ENCODE peak calls at places on chromosomes 13 and 19, in nine cellular contexts. Y, M, G, B, W, K, T, R and O are unnamed samples.

GRCh38 chr13:33537691-33538090 is 252.1 kb upstream of the STARD13 start:
- DNase-seq in Y (no peak), M (no peak), G (no peak), B (no peak), W (no peak), K (no peak), T (no peak), R (no peak), O (no peak)

GRCh38 chr13:21894091-21894490 is 223.2 kb downstream of the FGF9 start:
- DNase-seq in Y (no peak), M (no peak), G (no peak), B (no peak), W (no peak), K (no peak), T (no peak), R (no peak), O (no peak)

GRCh38 chr13:75489502-75490263 is 7.7 kb upstream of the TBC1D4 start:
- DNase-seq in Y (peak; percentile 69), M (peak; percentile 79), G (no peak), B (no peak), W (peak; percentile 55), K (peak; percentile 76), T (no peak), R (no peak), O (peak; percentile 91)

GRCh38 chr13:34733720-34734119 is 208.3 kb upstream of the NBEA start:
- DNase-seq in Y (no peak), M (peak; percentile 47), G (peak; percentile 42), B (no peak), W (peak; percentile 12), K (no peak), T (no peak), R (no peak), O (peak; percentile 58)

GRCh38 chr19:47324502-47324901 is 7.5 kb upstream of the C5AR2 start:
- DNase-seq in Y (no peak), M (no peak), G (no peak), B (no peak), W (no peak), K (no peak), T (no peak), R (no peak), O (no peak)

GRCh38 chr13:82330499-82330898 is 1551.8 kb downstream of the SLITRK1 start:
- DNase-seq in Y (no peak), M (no peak), G (no peak), B (no peak), W (peak; percentile 15), K (no peak), T (peak; percentile 65), R (peak; percentile 26), O (peak; percentile 4)

GRCh38 chr13:98839826-98840769 is 87.6 kb upstream of the SLC15A1 start:
- DNase-seq in Y (peak; percentile 47), M (peak; percentile 70), G (peak; percentile 85), B (peak; percentile 90), W (peak; percentile 26), K (no peak), T (peak; percentile 90), R (peak; percentile 52), O (peak; percentile 81)

GRCh38 chr19:3149089-3149488 is 13.3 kb downstream of the GNA15 start:
- DNase-seq in Y (no peak), M (no peak), G (no peak), B (no peak), W (no peak), K (no peak), T (no peak), R (no peak), O (no peak)

GRCh38 chr13:73399347-73400216 is 340.8 kb downstream of the KLF5 start:
- DNase-seq in Y (no peak), M (peak; percentile 16), G (no peak), B (no peak), W (peak; percentile 47), K (no peak), T (peak; percentile 6), R (no peak), O (no peak)

GRCh38 chr13:22134261-22134660 is 463.4 kb downstream of the FGF9 start:
- DNase-seq in Y (peak; percentile 68), M (no peak), G (no peak), B (no peak), W (no peak), K (no peak), T (no peak), R (no peak), O (no peak)

GRCh38 chr13:113857531-113858195 is 6.2 kb downstream of the GAS6 start:
- DNase-seq in Y (no peak), M (no peak), G (peak; percentile 59), B (peak; percentile 28), W (no peak), K (no peak), T (no peak), R (no peak), O (no peak)

GRCh38 chr13:113855012-113855921 is 8.6 kb downstream of the GAS6 start:
- DNase-seq in Y (no peak), M (no peak), G (no peak), B (peak; percentile 16), W (no peak), K (no peak), T (no peak), R (no peak), O (no peak)

GRCh38 chr13:113854238-113855011 is 9.5 kb downstream of the GAS6 start:
- DNase-seq in Y (peak; percentile 81), M (peak; percentile 66), G (no peak), B (peak; percentile 29), W (no peak), K (no peak), T (no peak), R (no peak), O (peak; percentile 56)

GRCh38 chr13:113855931-113856715 is 7.8 kb downstream of the GAS6 start:
- DNase-seq in Y (no peak), M (no peak), G (no peak), B (no peak), W (no peak), K (no peak), T (no peak), R (no peak), O (no peak)

GRCh38 chr13:113856716-113857065 is 7.2 kb downstream of the GAS6 start:
- DNase-seq in Y (peak; percentile 78), M (peak; percentile 73), G (no peak), B (peak; percentile 20), W (no peak), K (no peak), T (no peak), R (no peak), O (peak; percentile 46)
- H4K20me1 ChIP-seq in Y (peaks cover 100% of the 10 kb centered on the region), M (peaks cover 2% of the 10 kb centered on the region), G (peaks cover 10% of the 10 kb centered on the region), B (peaks cover 2% of the 10 kb centered on the region), W (peaks cover 9% of the 10 kb centered on the region), K (no peaks in the 10 kb centered on the region), T (no peaks in the 10 kb centered on the region), R (no peaks in the 10 kb centered on the region), O (peaks cover 35% of the 10 kb centered on the region)

DNA sequence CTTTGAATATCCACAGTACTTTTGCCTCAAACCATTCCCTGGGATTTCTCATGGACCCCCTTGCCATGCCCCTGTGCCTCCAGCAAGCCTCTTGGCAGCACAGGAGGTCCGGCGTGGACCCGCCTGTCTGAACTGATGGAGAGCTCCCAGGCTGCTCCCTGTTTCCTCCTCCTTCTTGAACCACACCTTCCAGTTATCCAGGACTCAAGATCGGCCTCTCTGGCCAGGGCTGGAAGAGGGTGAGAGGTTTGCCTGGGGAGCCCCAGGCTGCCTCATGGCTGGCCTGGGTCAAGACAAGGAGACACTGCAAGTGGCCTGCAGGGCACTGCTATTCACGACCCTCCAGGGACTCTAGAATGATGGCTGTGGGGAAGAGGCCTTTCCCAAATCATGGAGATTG is 93.6 kb upstream of the WASF3 start:
- DNase-seq in Y (no peak), M (no peak), G (no peak), B (no peak), W (no peak), K (no peak), T (no peak), R (no peak), O (no peak)
- H4K20me1 ChIP-seq in Y (no peaks in the 10 kb centered on the region), M (no peaks in the 10 kb centered on the region), G (no peaks in the 10 kb centered on the region), B (no peaks in the 10 kb centered on the region), W (no peaks in the 10 kb centered on the region), K (no peaks in the 10 kb centered on the region), T (no peaks in the 10 kb centered on the region), R (no peaks in the 10 kb centered on the region), O (no peaks in the 10 kb centered on the region)

GRCh38 chr19:51704601-51705000 is 11.5 kb downstream of the SPACA6 start:
- DNase-seq in Y (no peak), M (no peak), G (no peak), B (no peak), W (no peak), K (no peak), T (no peak), R (no peak), O (no peak)

GRCh38 chr19:51702103-51702753 is 9.1 kb downstream of the SPACA6 start:
- DNase-seq in Y (peak; percentile 24), M (peak; percentile 39), G (peak; percentile 85), B (peak; percentile 92), W (peak; percentile 63), K (no peak), T (peak; percentile 93), R (peak; percentile 45), O (peak; percentile 84)

GRCh38 chr19:51703655-51704515 is 10.8 kb downstream of the SPACA6 start:
- DNase-seq in Y (peak; percentile 89), M (peak; percentile 92), G (peak; percentile 97), B (peak; percentile 96), W (peak; percentile 89), K (peak; percentile 45), T (peak; percentile 98), R (peak; percentile 96), O (peak; percentile 97)

GRCh38 chr19:51701468-51702100 is 8.5 kb downstream of the SPACA6 start:
- DNase-seq in Y (no peak), M (no peak), G (no peak), B (no peak), W (no peak), K (no peak), T (no peak), R (no peak), O (no peak)

DNA sequence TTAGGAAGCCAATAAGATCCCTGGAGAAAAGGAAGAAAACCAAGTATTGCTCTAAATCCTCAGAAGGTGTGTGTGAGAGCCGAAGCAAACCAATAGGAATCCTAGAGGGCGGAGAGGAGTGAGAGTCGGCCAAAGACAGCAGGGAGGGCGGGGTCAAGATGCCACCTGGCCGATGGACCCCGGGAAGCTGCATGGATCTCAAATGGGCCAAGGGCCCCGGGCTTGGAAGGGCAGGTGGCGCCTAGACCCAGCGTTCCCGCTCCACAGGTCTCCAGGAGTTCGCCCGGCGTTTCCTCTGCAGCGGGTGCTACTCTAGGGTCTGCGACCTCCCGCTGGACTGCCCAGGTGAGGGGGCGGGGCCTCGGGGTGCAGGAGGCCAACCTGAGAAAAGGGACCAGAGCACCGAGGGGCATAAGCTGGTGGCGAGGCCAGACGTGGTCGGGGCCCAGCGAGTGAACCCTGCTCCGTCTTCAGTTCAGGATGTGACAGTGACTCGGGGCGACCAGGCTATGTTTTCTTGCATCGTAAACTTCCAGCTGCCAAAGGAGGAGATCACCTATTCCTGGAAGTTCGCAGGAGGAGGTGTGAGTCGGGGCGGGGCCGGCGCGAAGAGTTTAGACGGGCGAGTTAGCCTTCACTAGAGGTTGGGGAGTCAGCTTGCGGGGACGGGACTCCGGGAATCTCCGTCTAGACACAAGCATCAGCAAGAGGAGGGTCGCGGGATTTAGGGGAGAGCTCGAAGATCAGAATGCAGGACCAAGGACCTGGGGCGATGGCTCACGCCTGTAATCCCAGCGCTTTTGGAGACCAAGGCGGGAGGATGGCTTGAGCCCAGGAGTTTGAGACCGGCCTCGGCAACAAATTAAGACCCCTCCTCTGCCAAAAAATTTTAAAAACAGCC is 9.9 kb downstream of the SPACA6 start:
- DNase-seq in Y (no peak), M (no peak), G (peak; percentile 49), B (peak; percentile 91), W (no peak), K (no peak), T (peak; percentile 94), R (no peak), O (peak; percentile 21)
- H4K20me1 ChIP-seq in Y (peaks cover 33% of the 10 kb centered on the region), M (no peaks in the 10 kb centered on the region), G (peaks cover 20% of the 10 kb centered on the region), B (no peaks in the 10 kb centered on the region), W (no peaks in the 10 kb centered on the region), K (no peaks in the 10 kb centered on the region), T (peaks cover 3% of the 10 kb centered on the region), R (no peaks in the 10 kb centered on the region), O (no peaks in the 10 kb centered on the region)

GRCh38 chr19:19452241-19453128 is 47.0 kb downstream of the GATAD2A start:
- DNase-seq in Y (no peak), M (no peak), G (no peak), B (no peak), W (no peak), K (no peak), T (no peak), R (no peak), O (no peak)
- H4K20me1 ChIP-seq in Y (peaks cover 73% of the 10 kb centered on the region), M (no peaks in the 10 kb centered on the region), G (peaks cover 96% of the 10 kb centered on the region), B (peaks cover 2% of the 10 kb centered on the region), W (no peaks in the 10 kb centered on the region), K (peaks cover 6% of the 10 kb centered on the region), T (peaks cover 60% of the 10 kb centered on the region), R (no peaks in the 10 kb centered on the region), O (peaks cover 3% of the 10 kb centered on the region)